ENCODE peak calls at places on chromosomes 4 and X, in eight cellular contexts. K, F, R, Q, U, H, X and V are unnamed samples.

GRCh38 chr4:140805293-140805692 is 49.1 kb upstream of the TBC1D9 start:
- DNase-seq in K (no peak), F (no peak), R (no peak), Q (no peak), U (no peak), H (no peak), X (no peak), V (no peak)

GRCh38 chr4:17577660-17578481 is 873 bp downstream of the LAP3 start:
- DNase-seq in K (peak; percentile 42), F (peak; percentile 34), R (peak; percentile 30), Q (peak; percentile 77), U (peak; percentile 16), H (peak; percentile 61), X (peak; percentile 58), V (peak; percentile 65)

GRCh38 chrX:78650906-78651437 is 8.2 kb downstream of the RTL3 start:
- DNase-seq in K (no peak), F (no peak), R (no peak), Q (no peak), U (no peak), H (no peak), X (no peak), V (no peak)

GRCh38 chr4:2721586-2721985 is 34.5 kb downstream of the TNIP2 start:
- DNase-seq in K (no peak), F (no peak), R (no peak), Q (no peak), U (no peak), H (no peak), X (no peak), V (peak; percentile 22)

GRCh38 chrX:70044541-70045245 is 5.0 kb downstream of the AWAT2 start:
- DNase-seq in K (no peak), F (no peak), R (no peak), Q (no peak), U (no peak), H (no peak), X (no peak), V (no peak)

GRCh38 chr4:95250544-95251137 is 298.1 kb downstream of the UNC5C start:
- DNase-seq in K (no peak), F (no peak), R (no peak), Q (no peak), U (peak; percentile 81), H (no peak), X (no peak), V (no peak)

GRCh38 chrX:9327747-9328145 is 137.1 kb upstream of the TBL1X start:
- DNase-seq in K (no peak), F (no peak), R (no peak), Q (no peak), U (peak; percentile 17), H (no peak), X (no peak), V (no peak)

GRCh38 chr4:74092957-74093356 is 6.0 kb downstream of the CXCL2 start:
- DNase-seq in K (no peak), F (no peak), R (no peak), Q (no peak), U (no peak), H (no peak), X (no peak), V (no peak)

GRCh38 chrX:120014354-120015129 is 62.9 kb downstream of the RHOXF2B start:
- DNase-seq in K (no peak), F (no peak), R (peak; percentile 20), Q (no peak), U (no peak), H (no peak), X (no peak), V (no peak)

GRCh38 chr4:157314906-157315305 is 94.4 kb downstream of the GRIA2 start:
- DNase-seq in K (no peak), F (no peak), R (no peak), Q (no peak), U (no peak), H (no peak), X (no peak), V (no peak)

GRCh38 chr4:77952399-77952974 is 89.9 kb downstream of the MRPL1 start:
- DNase-seq in K (no peak), F (no peak), R (no peak), Q (no peak), U (no peak), H (no peak), X (no peak), V (no peak)

GRCh38 chr4:77954690-77955089 is 92.1 kb downstream of the MRPL1 start:
- DNase-seq in K (no peak), F (no peak), R (no peak), Q (no peak), U (no peak), H (no peak), X (no peak), V (no peak)

DNA sequence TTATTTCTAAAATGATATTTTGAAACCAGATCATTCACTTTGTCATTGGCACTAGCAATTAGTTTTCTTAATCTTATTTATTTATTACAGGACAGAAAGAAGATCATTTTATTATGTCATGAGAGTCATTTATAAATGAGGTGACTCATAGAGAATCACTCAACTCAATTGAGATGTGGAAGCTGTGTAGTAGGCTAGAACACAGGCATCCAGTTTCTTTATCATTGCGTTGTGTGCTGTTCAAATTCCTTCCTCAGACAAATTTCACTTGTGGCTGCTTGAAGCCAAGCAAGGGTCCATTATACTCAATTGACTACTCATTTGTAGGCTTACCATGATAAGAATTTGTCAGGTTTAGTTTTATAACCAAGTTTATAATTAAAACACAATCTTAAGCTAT is 87.6 kb downstream of the MRPL1 start:
- DNase-seq in K (no peak), F (no peak), R (no peak), Q (no peak), U (no peak), H (no peak), X (no peak), V (no peak)
- H3K36me3 ChIP-seq in K (peaks cover 51% of the 10 kb centered on the region), F (no peaks in the 10 kb centered on the region), R (peaks cover 6% of the 10 kb centered on the region), Q (peaks cover 34% of the 10 kb centered on the region), U (peaks cover 9% of the 10 kb centered on the region), H (no peaks in the 10 kb centered on the region), X (no peaks in the 10 kb centered on the region), V (no peaks in the 10 kb centered on the region)

DNA sequence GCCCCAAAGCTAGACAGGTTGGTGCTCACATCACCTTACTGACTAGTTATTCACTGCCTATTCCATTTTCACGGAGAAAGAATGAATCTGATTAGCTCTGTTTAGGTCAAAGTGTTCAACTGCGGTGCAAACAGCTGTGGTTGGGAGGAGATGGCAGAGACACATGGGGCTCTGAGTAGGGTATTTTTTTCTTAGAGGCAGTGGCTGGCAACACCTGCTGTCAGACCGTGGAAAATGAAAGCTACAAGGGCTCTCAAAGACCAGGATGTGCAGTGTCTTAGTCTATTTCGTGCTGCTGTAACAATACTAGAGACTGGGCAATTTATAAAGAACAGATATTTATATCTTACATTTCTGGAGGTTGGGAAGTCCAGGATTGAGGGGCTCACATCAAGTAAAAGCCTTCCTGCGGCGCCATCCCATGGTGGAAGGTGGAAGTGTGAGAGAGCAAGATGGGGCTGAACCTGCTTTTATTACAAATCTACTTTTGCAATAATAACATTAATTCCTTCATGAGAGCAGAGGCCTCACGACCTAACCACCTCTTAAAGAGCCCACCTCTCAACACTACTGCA is 10.6 kb downstream of the NYX start:
- DNase-seq in K (no peak), F (no peak), R (no peak), Q (no peak), U (no peak), H (no peak), X (no peak), V (no peak)
- TF ChIP-seq CTCF in K (peak; percentile 20), F (no peak), R (no peak), Q (peak; percentile 47), U (peak; percentile 13), H (no peak), X (no peak), V (no peak)

GRCh38 chr4:110869114-110869513 is 246.2 kb upstream of the PITX2 start:
- DNase-seq in K (no peak), F (no peak), R (no peak), Q (no peak), U (no peak), H (no peak), X (no peak), V (no peak)
- H3K4me1 ChIP-seq in K (peaks cover 5% of the 10 kb centered on the region), F (no peaks in the 10 kb centered on the region), R (no peaks in the 10 kb centered on the region), Q (no peaks in the 10 kb centered on the region), U (peaks cover 4% of the 10 kb centered on the region), H (no peaks in the 10 kb centered on the region), X (peaks cover 15% of the 10 kb centered on the region), V (no peaks in the 10 kb centered on the region)

GRCh38 chr4:7780751-7781348 is 158.8 kb downstream of the AFAP1 start:
- DNase-seq in K (no peak), F (no peak), R (no peak), Q (no peak), U (no peak), H (no peak), X (no peak), V (no peak)

GRCh38 chr4:7779194-7779768 is 160.4 kb downstream of the AFAP1 start:
- DNase-seq in K (no peak), F (peak; percentile 59), R (no peak), Q (no peak), U (no peak), H (peak; percentile 33), X (peak; percentile 30), V (no peak)

GRCh38 chr4:7777017-7777710 is 162.5 kb downstream of the AFAP1 start:
- DNase-seq in K (no peak), F (no peak), R (no peak), Q (no peak), U (no peak), H (no peak), X (peak; percentile 30), V (no peak)

GRCh38 chr4:7777871-7778523 is 161.7 kb downstream of the AFAP1 start:
- DNase-seq in K (no peak), F (no peak), R (no peak), Q (no peak), U (no peak), H (no peak), X (peak; percentile 36), V (no peak)

GRCh38 chr4:7778524-7779193 is 161.0 kb downstream of the AFAP1 start:
- DNase-seq in K (no peak), F (no peak), R (no peak), Q (no peak), U (no peak), H (no peak), X (peak; percentile 46), V (no peak)
- H3K36me3 ChIP-seq in K (peaks cover 14% of the 10 kb centered on the region), F (no peaks in the 10 kb centered on the region), R (no peaks in the 10 kb centered on the region), Q (peaks cover 92% of the 10 kb centered on the region), U (peaks cover 21% of the 10 kb centered on the region), H (no peaks in the 10 kb centered on the region), X (no peaks in the 10 kb centered on the region), V (peaks cover 37% of the 10 kb centered on the region)

GRCh38 chr4:88672987-88673386 is 24.6 kb downstream of the NAP1L5 start:
- DNase-seq in K (no peak), F (no peak), R (no peak), Q (peak; percentile 17), U (peak; percentile 10), H (peak; percentile 44), X (no peak), V (no peak)
- TF ChIP-seq CTCF in K (peak; percentile 65), F (no peak), R (no peak), Q (peak; percentile 69), U (peak; percentile 49), H (peak; percentile 40), X (no peak), V (peak; percentile 43)

GRCh38 chr4:83217721-83218522 is 66.7 kb downstream of the COQ2 start:
- DNase-seq in K (no peak), F (no peak), R (no peak), Q (no peak), U (no peak), H (no peak), X (no peak), V (no peak)
- H3K4me1 ChIP-seq in K (no peaks in the 10 kb centered on the region), F (no peaks in the 10 kb centered on the region), R (no peaks in the 10 kb centered on the region), Q (peaks cover 5% of the 10 kb centered on the region), U (peaks cover 19% of the 10 kb centered on the region), H (no peaks in the 10 kb centered on the region), X (no peaks in the 10 kb centered on the region), V (no peaks in the 10 kb centered on the region)

GRCh38 chr4:7775396-7775795 is 164.3 kb downstream of the AFAP1 start:
- DNase-seq in K (no peak), F (no peak), R (no peak), Q (no peak), U (no peak), H (no peak), X (no peak), V (no peak)
- H3K36me3 ChIP-seq in K (peaks cover 24% of the 10 kb centered on the region), F (no peaks in the 10 kb centered on the region), R (no peaks in the 10 kb centered on the region), Q (peaks cover 94% of the 10 kb centered on the region), U (peaks cover 19% of the 10 kb centered on the region), H (no peaks in the 10 kb centered on the region), X (no peaks in the 10 kb centered on the region), V (peaks cover 59% of the 10 kb centered on the region)